ENCODE peak calls at places on chromosomes 2 and 18, in six cellular contexts. Z, N, L, J, H and U are unnamed samples.

GRCh38 chr2:145411493-145411892 is 891.6 kb upstream of the ZEB2 start:
- DNase-seq in N (no peak), H (no peak), L (no peak), Z (no peak), J (no peak), U (no peak)

GRCh38 chr2:54099370-54099769 is 16.0 kb upstream of the ACYP2 start:
- DNase-seq in H (no peak), L (no peak), Z (no peak), N (no peak), J (no peak), U (no peak)

GRCh38 chr18:70195014-70195614 is 10.4 kb downstream of the RTTN start:
- DNase-seq in N (peak), L (no peak), Z (no peak), H (no peak), J (no peak), U (no peak)

GRCh38 chr18:63505566-63506335 is 29.0 kb downstream of the SERPINB5 start:
- DNase-seq in Z (no peak), J (no peak), H (no peak), N (peak), L (peak), U (no peak)

GRCh38 chr2:231359948-231360347 is 35.6 kb upstream of the B3GNT7 start:
- DNase-seq in L (no peak), H (no peak), Z (no peak), N (no peak), J (no peak), U (peak)

GRCh38 chr2:237968048-237968862 is 1.4 kb downstream of the UBE2F start:
- DNase-seq in N (peak), Z (peak), J (no peak), H (peak), L (peak), U (no peak)

GRCh38 chr18:62326646-62327348 is 1.7 kb downstream of the TNFRSF11A start:
- DNase-seq in N (no peak), J (no peak), L (no peak), H (no peak), Z (no peak), U (no peak)

GRCh38 chr2:17422066-17422465 is 96.2 kb downstream of the RAD51AP2 start:
- DNase-seq in Z (peak), N (no peak), L (no peak), J (no peak), H (no peak), U (no peak)

GRCh38 chr2:393711-394696 is 106.1 kb upstream of the ALKAL2 start:
- DNase-seq in H (peak), Z (peak), L (no peak), J (no peak), N (peak), U (no peak)

GRCh38 chr2:27960237-27960912 is 69.8 kb downstream of the BABAM2 start:
- DNase-seq in N (peak), H (no peak), J (no peak), Z (peak), L (no peak), U (no peak)

GRCh38 chr2:198383392-198383791 is 579.0 kb downstream of the PLCL1 start:
- DNase-seq in N (no peak), J (no peak), Z (peak), L (no peak), H (no peak), U (no peak)

GRCh38 chr2:206572725-206573124 is 69.6 kb upstream of the FAM237A start:
- DNase-seq in L (no peak), Z (no peak), J (no peak), N (no peak), H (no peak), U (no peak)

GRCh38 chr18:60692277-60692676 is 319.7 kb upstream of the MC4R start:
- DNase-seq in J (no peak), H (no peak), Z (no peak), L (no peak), N (no peak), U (no peak)

GRCh38 chr2:37873229-37873628 is 51.9 kb upstream of the RMDN2 start:
- DNase-seq in N (no peak), L (no peak), J (no peak), Z (no peak), H (no peak), U (no peak)

GRCh38 chr2:200585730-200586643 is at the start of gene AOX1:
- DNase-seq in Z (peak), H (peak), J (peak), L (peak), N (peak), U (peak)

GRCh38 chr2:159227467-159227866 is 59.0 kb downstream of the WDSUB1 start:
- DNase-seq in N (no peak), J (no peak), L (no peak), Z (no peak), H (no peak), U (no peak)

GRCh38 chr2:1641498-1641897 is 102.8 kb downstream of the PXDN start:
- DNase-seq in H (no peak), L (no peak), Z (peak), J (no peak), N (peak), U (no peak)

GRCh38 chr2:135162377-135162776 is 110.3 kb downstream of the RAB3GAP1 start:
- DNase-seq in H (no peak), J (no peak), L (no peak), Z (no peak), N (no peak), U (no peak)

GRCh38 chr2:196143641-196144236 is 27.6 kb downstream of the STK17B start:
- DNase-seq in L (no peak), Z (peak), J (no peak), N (no peak), H (no peak), U (no peak)

GRCh38 chr2:66494708-66495107 is 59.8 kb downstream of the MEIS1 start:
- DNase-seq in J (no peak), Z (peak), H (no peak), L (peak), N (no peak), U (no peak)

GRCh38 chr2:241659150-241659739 is 21.8 kb downstream of the ATG4B start:
- DNase-seq in Z (peak), H (peak), L (peak), J (no peak), N (peak), U (no peak)

GRCh38 chr2:33681333-33681732 is 82.2 kb upstream of the FAM98A start:
- DNase-seq in H (no peak), N (no peak), L (no peak), J (no peak), Z (peak), U (no peak)

GRCh38 chr2:30293303-30293912 is 62.1 kb downstream of the LBH start:
- DNase-seq in Z (peak), N (no peak), L (no peak), J (no peak), H (no peak), U (no peak)

GRCh38 chr2:201257381-201257940 is 2.9 kb upstream of the CASP8 start:
- DNase-seq in N (peak), J (peak), L (no peak), H (peak), Z (no peak), U (no peak)

GRCh38 chr2:128750328-128751165 is 431.9 kb upstream of the HS6ST1 start:
- DNase-seq in J (no peak), Z (no peak), H (no peak), L (no peak), N (no peak), U (no peak)

GRCh38 chr2:241636983-241637232 is at the start of gene THAP4:
- DNase-seq in L (no peak), J (peak), N (peak), H (peak), Z (no peak), U (no peak)

DNA sequence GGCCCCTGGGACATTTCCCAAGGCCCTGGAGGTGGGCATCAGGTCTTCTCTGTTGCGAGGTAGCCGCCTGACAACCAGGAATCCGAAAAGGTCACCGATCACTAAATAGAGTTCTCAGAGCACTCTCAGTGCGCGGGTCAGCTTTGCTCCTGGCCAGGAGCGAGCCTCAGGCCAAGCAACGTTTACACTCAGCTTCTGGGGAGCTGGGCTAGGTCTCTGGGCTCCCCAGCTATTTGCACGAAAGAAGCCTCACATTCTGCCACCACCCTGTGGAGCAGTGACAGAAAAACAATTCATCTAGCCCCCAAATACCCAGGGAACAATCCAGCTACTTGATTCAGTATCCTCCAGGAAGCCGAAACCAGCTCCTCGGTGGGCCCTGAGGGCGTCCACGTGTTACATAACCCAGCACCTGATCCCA is 3.3 kb downstream of the SH3BP4 start:
- DNase-seq in L (no peak), J (no peak), H (no peak), N (no peak), Z (no peak), U (peak)
- H3K27ac ChIP-seq in L (peak), J (peak), H (no peak), N (peak), Z (peak), U (no peak)

GRCh38 chr2:226179010-226179409 is 620.6 kb downstream of the IRS1 start:
- DNase-seq in Z (peak), H (no peak), L (no peak), J (no peak), N (no peak), U (no peak)
- H3K27ac ChIP-seq in Z (no peak), H (no peak), L (no peak), J (no peak), N (no peak), U (no peak)

GRCh38 chr2:43302311-43303051 is 76.1 kb upstream of the ZFP36L2 start:
- DNase-seq in H (no peak), J (no peak), L (no peak), Z (no peak), N (no peak), U (peak)
- H3K27ac ChIP-seq in H (no peak), J (peak), L (no peak), Z (no peak), N (no peak), U (peak)

DNA sequence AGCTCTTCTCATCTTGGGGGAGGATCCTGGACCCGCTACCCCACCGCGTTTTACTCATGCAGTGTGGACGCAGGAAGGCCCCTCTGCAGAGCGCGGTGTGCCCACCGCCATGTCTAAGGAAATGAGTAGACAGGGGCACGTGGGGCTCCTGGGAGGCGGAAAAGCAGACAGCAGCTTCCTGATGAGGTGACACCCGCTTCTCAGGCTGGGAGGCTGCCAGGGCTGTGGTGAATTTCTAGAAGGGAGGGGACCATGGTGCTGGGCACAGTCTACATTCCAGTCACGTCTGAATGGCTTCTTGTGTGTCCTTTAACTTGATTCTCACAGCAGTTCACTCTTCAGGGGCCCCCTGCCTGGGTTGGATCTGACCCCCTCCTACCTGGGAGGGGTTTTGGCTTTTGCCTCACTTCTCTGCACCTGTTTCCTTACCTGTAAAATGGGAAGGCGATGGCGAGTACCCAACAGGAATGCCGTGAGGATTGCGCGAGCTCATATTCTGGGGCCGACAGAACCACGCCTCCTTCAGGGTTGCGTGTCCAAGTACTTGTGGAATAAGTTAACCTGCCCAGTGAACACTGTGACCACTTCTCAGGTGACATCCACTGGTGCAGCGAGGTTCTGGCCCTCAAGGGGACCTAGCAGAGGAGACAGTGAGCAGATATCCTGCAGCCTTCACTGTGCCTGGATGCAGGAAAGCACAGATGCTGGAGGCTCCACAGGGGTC is 32.3 kb upstream of the MBP start:
- DNase-seq in N (no peak), L (no peak), J (no peak), Z (no peak), H (peak), U (no peak)
- H3K27ac ChIP-seq in N (no peak), L (no peak), J (no peak), Z (no peak), H (no peak), U (no peak)